ENCODE peak calls at places on chromosomes 11 and 22, in six cellular contexts. A is cardiac muscle cell, K is body of pancreas, D is neuronal stem cell, L is Peyer's patch, O is fibroblast of mammary gland. B is an unnamed sample.

GRCh38 chr11:100631316-100631715 is 55.8 kb upstream of the ARHGAP42 start:
- DNase-seq in A (no peak), K (no peak), D (no peak), L (no peak), O (no peak), B (no peak)

GRCh38 chr22:43789452-43789851 is 22.7 kb downstream of the EFCAB6 start:
- DNase-seq in A (no peak), K (peak), D (no peak), L (no peak), O (peak), B (peak)

GRCh38 chr22:50525104-50525958 is at the start of gene SCO2:
- DNase-seq in A (peak), K (peak), D (peak), L (peak), O (peak), B (peak)

GRCh38 chr11:114242032-114242431 is 54.2 kb upstream of the NNMT start:
- DNase-seq in A (no peak), K (no peak), D (no peak), L (no peak), O (no peak), B (no peak)

GRCh38 chr22:49896201-49896600 is 22.0 kb downstream of the ALG12 start:
- DNase-seq in A (no peak), K (no peak), D (no peak), L (no peak), O (no peak), B (no peak)

GRCh38 chr11:109993786-109994185 is 99.4 kb upstream of the ZC3H12C start:
- DNase-seq in A (no peak), K (no peak), D (no peak), L (no peak), O (no peak), B (peak)

GRCh38 chr11:108302121-108302785 is 79.4 kb downstream of the ATM start:
- DNase-seq in A (no peak), K (no peak), D (no peak), L (no peak), O (peak), B (peak)

GRCh38 chr11:72040497-72041363 is 39.6 kb downstream of the NUMA1 start:
- DNase-seq in A (peak), K (peak), D (peak), L (peak), O (peak), B (peak)

GRCh38 chr22:46890819-46891218 is 128.4 kb downstream of the TBC1D22A start:
- DNase-seq in A (no peak), K (no peak), D (no peak), L (no peak), O (no peak), B (no peak)

GRCh38 chr11:74822187-74822586 is 73.5 kb downstream of the RNF169 start:
- DNase-seq in A (no peak), K (no peak), D (no peak), L (no peak), O (peak), B (peak)

GRCh38 chr11:116193321-116194114 is 579.3 kb downstream of the BUD13 start:
- DNase-seq in A (peak), K (peak), D (peak), L (peak), O (peak), B (peak)

GRCh38 chr22:17281026-17281809 is 62.0 kb upstream of the ADA2 start:
- DNase-seq in A (no peak), K (no peak), D (no peak), L (no peak), O (no peak), B (no peak)

GRCh38 chr22:23847310-23847920 is 8.6 kb upstream of the DERL3 start:
- DNase-seq in A (no peak), K (no peak), D (no peak), L (no peak), O (no peak), B (no peak)

GRCh38 chr11:123682976-123683375 is 28.6 kb upstream of the SCN3B start:
- DNase-seq in A (no peak), K (no peak), D (no peak), L (no peak), O (no peak), B (no peak)

GRCh38 chr22:17319541-17319940 is 49.7 kb upstream of the CECR2 start:
- DNase-seq in A (peak), K (no peak), D (peak), L (no peak), O (no peak), B (no peak)

GRCh38 chr22:17262976-17263375 is 43.7 kb upstream of the ADA2 start:
- DNase-seq in A (no peak), K (no peak), D (no peak), L (no peak), O (no peak), B (no peak)

GRCh38 chr11:3109434-3109833 is 52.2 kb upstream of the CARS1 start:
- DNase-seq in A (no peak), K (no peak), D (no peak), L (peak), O (no peak), B (no peak)

GRCh38 chr11:15665368-15665871 is 550.7 kb downstream of the INSC start:
- DNase-seq in A (no peak), K (no peak), D (no peak), L (no peak), O (peak), B (peak)

GRCh38 chr11:82865841-82866240 is 34.4 kb downstream of the PRCP start:
- DNase-seq in A (no peak), K (no peak), D (no peak), L (no peak), O (peak), B (peak)

GRCh38 chr11:126739499-126740145 is 260.9 kb downstream of the KIRREL3 start:
- DNase-seq in A (no peak), K (no peak), D (no peak), L (no peak), O (no peak), B (peak)

GRCh38 chr11:3860360-3860759 is 4.9 kb downstream of the STIM1 start:
- DNase-seq in A (no peak), K (no peak), D (no peak), L (no peak), O (no peak), B (no peak)

GRCh38 chr11:107705027-107705426 is 6.8 kb downstream of the SLN start:
- DNase-seq in A (no peak), K (no peak), D (no peak), L (no peak), O (peak), B (peak)

GRCh38 chr11:96254854-96255253 is 88.1 kb downstream of the MAML2 start:
- DNase-seq in A (no peak), K (no peak), D (no peak), L (no peak), O (no peak), B (no peak)

GRCh38 chr11:75389276-75389605 is 10.1 kb upstream of the RPS3 start:
- DNase-seq in A (no peak), K (no peak), D (no peak), L (no peak), O (peak), B (no peak)

GRCh38 chr22:17217179-17217578 is 2.1 kb downstream of the ADA2 start:
- DNase-seq in A (no peak), K (no peak), D (no peak), L (no peak), O (no peak), B (no peak)

GRCh38 chr11:27716850-27717249 is 16.6 kb upstream of the BDNF start:
- DNase-seq in A (no peak), K (no peak), D (no peak), L (no peak), O (peak), B (peak)

GRCh38 chr11:46315033-46315738 is 32.1 kb upstream of the DGKZ start:
- DNase-seq in A (peak), K (peak), D (peak), L (peak), O (peak), B (peak)

GRCh38 chr22:40332319-40332781 is 13.9 kb upstream of the ADSL start:
- DNase-seq in A (no peak), K (no peak), D (no peak), L (no peak), O (peak), B (no peak)

GRCh38 chr11:130272336-130272735 is 42.4 kb downstream of the ZBTB44 start:
- DNase-seq in A (no peak), K (no peak), D (no peak), L (no peak), O (peak), B (peak)

GRCh38 chr11:119629834-119630624 is 99.0 kb downstream of the NECTIN1 start:
- DNase-seq in A (no peak), K (no peak), D (no peak), L (no peak), O (no peak), B (no peak)

GRCh38 chr11:117815262-117815803 is 9.2 kb downstream of the FXYD2 start:
- DNase-seq in A (no peak), K (no peak), D (no peak), L (no peak), O (no peak), B (no peak)

GRCh38 chr11:23674866-23675265 is 814.6 kb upstream of the CCDC179 start:
- DNase-seq in A (no peak), K (no peak), D (no peak), L (no peak), O (peak), B (no peak)

GRCh38 chr11:35525501-35526175 is at the start of gene PAMR1:
- DNase-seq in A (peak), K (peak), D (peak), L (peak), O (peak), B (peak)
- H3K4me3 ChIP-seq in A (peak), K (no peak), D (peak), L (peak), O (peak), B (peak)

DNA sequence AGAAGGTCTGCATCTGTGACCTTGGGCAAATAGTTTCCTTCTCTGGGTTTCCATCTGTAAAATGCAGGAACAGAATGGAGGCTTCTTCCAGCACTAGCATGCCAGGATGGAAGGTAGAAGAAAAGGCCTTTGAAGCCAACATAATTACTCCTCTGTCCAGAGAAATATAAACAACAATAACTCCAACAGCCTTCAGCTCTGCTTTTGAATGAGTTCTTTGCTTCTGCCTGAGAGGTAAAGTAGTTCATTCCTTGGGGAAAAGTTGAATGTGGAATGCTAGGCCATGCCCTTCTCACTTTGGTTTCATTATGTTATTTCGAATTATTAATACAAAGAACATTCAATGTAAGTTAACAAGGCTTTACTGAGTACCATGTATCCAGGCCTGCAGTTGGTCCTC is 61.2 kb upstream of the BLID start:
- DNase-seq in A (no peak), K (no peak), D (no peak), L (no peak), O (no peak), B (no peak)
- H3K4me3 ChIP-seq in A (no peak), K (no peak), D (no peak), L (no peak), O (peak), B (peak)

DNA sequence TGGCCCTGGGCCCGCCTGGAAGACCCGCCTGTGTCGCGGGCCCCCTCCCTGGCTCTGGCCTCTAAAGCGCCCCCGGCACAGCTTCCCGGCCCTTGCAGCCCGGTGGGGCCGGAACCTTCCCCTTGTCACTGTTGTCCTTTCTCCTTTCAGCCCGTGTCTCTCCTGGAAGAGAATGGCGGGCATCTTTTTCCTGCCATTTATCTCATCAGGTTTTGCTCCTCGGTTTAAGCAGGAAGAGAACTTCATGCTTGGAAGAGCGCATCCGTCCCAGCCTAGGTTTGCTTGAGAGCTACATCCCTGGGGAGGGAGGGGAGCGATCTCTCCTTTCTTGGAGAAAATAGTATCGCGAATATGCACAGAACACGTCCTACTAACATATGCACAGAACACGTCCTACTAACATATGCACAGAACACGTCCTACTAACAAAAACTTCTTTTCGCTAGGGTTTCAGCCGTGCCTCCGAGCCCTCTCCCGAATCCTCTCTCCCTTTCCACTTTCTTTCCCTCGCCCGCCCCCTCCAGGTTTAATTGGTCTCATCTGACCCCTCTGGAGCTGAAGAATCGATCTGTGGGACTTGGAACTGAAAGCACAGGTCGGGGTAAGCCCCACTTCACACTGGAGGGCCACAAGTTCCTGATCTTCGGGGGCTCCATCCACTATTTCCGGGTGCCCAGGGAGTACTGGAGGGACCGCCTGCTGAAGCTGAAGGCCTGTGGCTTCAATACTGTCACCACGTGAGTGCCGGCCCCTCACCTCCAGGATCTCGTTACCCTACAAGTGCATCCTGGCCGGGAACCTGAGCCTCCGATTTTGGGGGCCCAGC is 1.2 kb downstream of the GLB1L3 start:
- DNase-seq in A (no peak), K (no peak), D (no peak), L (no peak), O (no peak), B (no peak)
- H3K4me3 ChIP-seq in A (no peak), K (no peak), D (peak), L (peak), O (no peak), B (no peak)

DNA sequence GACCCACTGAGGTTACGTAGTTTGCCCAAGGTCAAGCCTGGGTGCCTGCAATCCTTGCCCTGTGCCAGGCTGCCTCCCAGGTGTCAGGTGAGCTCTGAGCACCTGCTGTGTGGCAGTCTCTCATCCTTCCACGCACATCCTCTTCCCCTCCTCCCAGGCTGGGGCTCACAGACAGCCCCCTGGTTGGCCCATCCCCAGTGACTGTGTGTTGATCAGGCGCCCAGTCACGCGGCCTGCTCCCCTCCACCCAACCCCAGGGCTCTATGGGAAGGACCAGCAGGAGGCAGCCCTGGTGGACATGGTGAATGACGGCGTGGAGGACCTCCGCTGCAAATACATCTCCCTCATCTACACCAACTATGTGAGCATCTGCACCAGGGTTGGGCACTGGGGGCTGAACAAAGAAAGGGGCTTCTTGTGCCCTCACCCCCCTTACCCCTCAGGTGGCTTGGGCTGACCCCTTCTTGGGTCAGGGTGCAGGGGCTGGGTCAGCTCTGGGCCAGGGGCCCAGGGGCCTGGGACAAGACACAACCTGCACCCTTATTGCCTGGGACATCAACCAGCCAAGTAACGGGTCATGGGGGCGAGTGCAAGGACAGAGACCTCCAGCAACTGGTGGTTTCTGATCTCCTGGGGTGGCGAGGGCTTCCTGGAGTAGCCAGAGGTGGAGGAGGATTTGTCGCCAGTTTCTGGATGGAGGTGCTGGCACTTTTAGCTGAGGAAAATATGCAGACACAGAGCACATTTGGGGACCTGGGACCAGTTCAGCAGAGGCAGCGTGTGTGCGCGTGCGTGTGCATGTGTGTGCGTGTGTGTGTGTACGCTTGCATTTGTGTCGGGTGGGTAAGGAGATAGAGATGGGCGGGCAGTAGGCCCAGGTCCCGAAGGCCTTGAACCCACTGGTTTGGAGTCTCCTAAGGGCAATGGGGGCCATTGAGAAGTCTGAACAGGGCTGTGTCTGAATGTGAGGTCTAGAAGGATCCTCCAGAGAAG is 1.6 kb downstream of the GSTP1 start:
- DNase-seq in A (no peak), K (peak), D (no peak), L (no peak), O (no peak), B (no peak)
- H3K4me3 ChIP-seq in A (peak), K (no peak), D (peak), L (no peak), O (peak), B (peak)

GRCh38 chr11:64642876-64643257 is 51.8 kb downstream of the SLC22A12 start:
- DNase-seq in A (no peak), K (no peak), D (no peak), L (no peak), O (no peak), B (no peak)
- H3K4me3 ChIP-seq in A (peak), K (no peak), D (peak), L (peak), O (no peak), B (no peak)

GRCh38 chr22:37803195-37803635 is 4.5 kb upstream of the GCAT start:
- DNase-seq in A (no peak), K (no peak), D (no peak), L (no peak), O (no peak), B (no peak)
- H3K4me3 ChIP-seq in A (peak), K (no peak), D (peak), L (no peak), O (peak), B (no peak)

B was measured in AG10803.